ENCODE peak calls at places on chromosome 15, in seven cellular contexts. I is thoracic aorta; E is stimulated activated CD4-positive, alpha-beta T cell treated with anti-CD3 and anti-CD28 coated beads, Interleukin-1b, Interleukin-23, amount 100 ng/mL, for 1 hour; L is pancreas; K is MCF 10A; B is GM19239; U is NCI-H2029 treated with DMSO at 0.1 percent for 48 hours. C is an unnamed sample.

GRCh38 chr15:41513282-41514227 is at the start of gene LTK:
- DNase-seq in I (no peak), E (no peak), L (no peak), K (no peak), B (no peak), U (no peak), C (no peak)

GRCh38 chr15:72252663-72253299 is 19.6 kb downstream of the PARP6 start:
- DNase-seq in I (no peak), E (no peak), L (no peak), K (no peak), B (no peak), U (no peak), C (no peak)

GRCh38 chr15:100572362-100572983 is 29.5 kb downstream of the LINS1 start:
- DNase-seq in I (no peak), E (no peak), L (no peak), K (peak), B (no peak), U (no peak), C (peak)

GRCh38 chr15:80780416-80781221 is 1.4 kb downstream of the CEMIP start:
- DNase-seq in I (no peak), E (no peak), L (peak), K (peak), B (no peak), U (no peak), C (no peak)

GRCh38 chr15:43911235-43911661 is 84.4 kb downstream of the WDR76 start:
- DNase-seq in I (no peak), E (no peak), L (no peak), K (peak), B (no peak), U (no peak), C (no peak)

GRCh38 chr15:42324308-42324707 is 35.0 kb upstream of the CAPN3 start:
- DNase-seq in I (no peak), E (no peak), L (no peak), K (no peak), B (no peak), U (no peak), C (no peak)

GRCh38 chr15:42447599-42447998 is 43.3 kb downstream of the ZNF106 start:
- DNase-seq in I (no peak), E (no peak), L (no peak), K (no peak), B (no peak), U (no peak), C (no peak)

GRCh38 chr15:78358114-78358513 is 18.0 kb downstream of the CRABP1 start:
- DNase-seq in I (no peak), E (no peak), L (no peak), K (no peak), B (no peak), U (no peak), C (no peak)

GRCh38 chr15:29698030-29698701 is 124.1 kb downstream of the TJP1 start:
- DNase-seq in I (no peak), E (no peak), L (no peak), K (peak), B (no peak), U (peak), C (no peak)

GRCh38 chr15:31502541-31503229 is 176.1 kb downstream of the KLF13 start:
- DNase-seq in I (no peak), E (no peak), L (no peak), K (no peak), B (no peak), U (no peak), C (no peak)

GRCh38 chr15:93974804-93975481 is 256.4 kb upstream of the MCTP2 start:
- DNase-seq in I (no peak), E (no peak), L (no peak), K (peak), B (no peak), U (peak), C (peak)

GRCh38 chr15:101522091-101522490 is 32.6 kb upstream of the PCSK6 start:
- DNase-seq in I (no peak), E (no peak), L (no peak), K (no peak), B (no peak), U (no peak), C (no peak)

GRCh38 chr15:38554354-38554753 is 10.3 kb downstream of the RASGRP1 start:
- DNase-seq in I (no peak), E (no peak), L (no peak), K (no peak), B (no peak), U (no peak), C (no peak)

GRCh38 chr15:93372209-93372910 is 283.3 kb upstream of the RGMA start:
- DNase-seq in I (no peak), E (no peak), L (no peak), K (no peak), B (no peak), U (no peak), C (peak)

GRCh38 chr15:69604050-69604378 is 151.4 kb downstream of the RPLP1 start:
- DNase-seq in I (no peak), E (no peak), L (peak), K (no peak), B (no peak), U (no peak), C (peak)

GRCh38 chr15:33567652-33568051 is 256.9 kb downstream of the RYR3 start:
- DNase-seq in I (no peak), E (no peak), L (no peak), K (no peak), B (no peak), U (no peak), C (no peak)

GRCh38 chr15:76865548-76865991 is 39.6 kb downstream of the SCAPER start:
- DNase-seq in I (no peak), E (no peak), L (no peak), K (no peak), B (no peak), U (no peak), C (no peak)

GRCh38 chr15:66129561-66129960 is 124.0 kb downstream of the MEGF11 start:
- DNase-seq in I (no peak), E (no peak), L (no peak), K (no peak), B (no peak), U (no peak), C (no peak)

GRCh38 chr15:42403389-42403788 is 44.1 kb downstream of the CAPN3 start:
- DNase-seq in I (no peak), E (no peak), L (no peak), K (no peak), B (no peak), U (no peak), C (no peak)

GRCh38 chr15:58258501-58259274 is 120.5 kb downstream of the AQP9 start:
- DNase-seq in I (no peak), E (no peak), L (no peak), K (peak), B (no peak), U (no peak), C (peak)

GRCh38 chr15:73918784-73919183 is 7.5 kb upstream of the LOXL1 start:
- DNase-seq in I (no peak), E (no peak), L (no peak), K (no peak), B (no peak), U (no peak), C (no peak)

GRCh38 chr15:42760759-42761158 is 23.8 kb upstream of the CDAN1 start:
- DNase-seq in I (no peak), E (no peak), L (no peak), K (no peak), B (no peak), U (no peak), C (no peak)

GRCh38 chr15:64754663-64755426 is 20.5 kb downstream of the RBPMS2 start:
- DNase-seq in I (no peak), E (no peak), L (no peak), K (no peak), B (peak), U (no peak), C (no peak)

GRCh38 chr15:89912674-89913396 is at the start of gene ARPIN:
- DNase-seq in I (no peak), E (no peak), L (peak), K (peak), B (no peak), U (no peak), C (no peak)

GRCh38 chr15:64356443-64357040 is 569 bp upstream of the CSNK1G1 start:
- DNase-seq in I (no peak), E (no peak), L (no peak), K (no peak), B (no peak), U (peak), C (peak)

GRCh38 chr15:95018888-95019545 is 787.7 kb downstream of the MCTP2 start:
- DNase-seq in I (no peak), E (no peak), L (no peak), K (peak), B (no peak), U (no peak), C (no peak)

GRCh38 chr15:69592954-69593353 is 140.3 kb downstream of the RPLP1 start:
- DNase-seq in I (no peak), E (no peak), L (no peak), K (no peak), B (no peak), U (no peak), C (no peak)

GRCh38 chr15:90364251-90364650 is 12.2 kb downstream of the ZNF774 start:
- DNase-seq in I (no peak), E (no peak), L (no peak), K (peak), B (no peak), U (no peak), C (no peak)